ENCODE peak calls at places on chromosomes 5 and 9, in nine cellular contexts. N is CD8-positive, alpha-beta memory T cell; V is caudate nucleus; Q is fibroblast of lung; U is A549; B is substantia nigra; L is breast epithelium; K is tibial nerve; J is pancreas. S is an unnamed sample.

GRCh38 chr5:143025971-143026370 is 255.8 kb downstream of the ARHGAP26 start:
- DNase-seq in V (no peak), Q (peak; percentile 54), L (no peak), J (no peak), B (no peak), U (no peak), N (no peak), K (no peak), S (peak; percentile 62)

GRCh38 chr9:71910602-71911060 is 362 bp downstream of the ABHD17B start:
- DNase-seq in J (peak; percentile 79), Q (no peak), V (no peak), N (no peak), B (peak; percentile 47), K (no peak), L (no peak), U (no peak), S (no peak)

GRCh38 chr5:122492675-122493074 is 180.6 kb downstream of the SNCAIP start:
- DNase-seq in N (no peak), Q (no peak), V (no peak), K (no peak), U (peak; percentile 24), B (no peak), L (no peak), J (no peak), S (no peak)

GRCh38 chr5:180920710-180921109 is 21.8 kb downstream of the BTNL8 start:
- DNase-seq in N (no peak), Q (no peak), K (no peak), L (no peak), V (no peak), B (no peak), U (no peak), J (no peak), S (no peak)

GRCh38 chr5:144189800-144190429 is 19.2 kb downstream of the KCTD16 start:
- DNase-seq in N (peak; percentile 92), K (no peak), U (peak; percentile 91), V (no peak), J (no peak), B (no peak), Q (peak; percentile 95), L (no peak), S (no peak)

GRCh38 chr9:29214702-29215248 is 1641.5 kb upstream of the C9orf72 start:
- DNase-seq in B (no peak), V (no peak), J (peak; percentile 25), K (no peak), L (no peak), U (no peak), Q (no peak), N (no peak), S (peak; percentile 34)

GRCh38 chr5:133618141-133618540 is 5.8 kb upstream of the FSTL4 start:
- DNase-seq in U (no peak), K (no peak), N (no peak), B (no peak), V (no peak), L (no peak), Q (no peak), J (no peak), S (no peak)

GRCh38 chr9:131609116-131609830 is 64.0 kb downstream of the PRRT1B start:
- DNase-seq in U (no peak), V (no peak), K (peak; percentile 51), B (no peak), Q (peak; percentile 83), J (no peak), N (no peak), L (peak; percentile 68), S (peak; percentile 81)

GRCh38 chr9:74006935-74007334 is 490.2 kb upstream of the RORB start:
- DNase-seq in B (no peak), L (no peak), Q (peak; percentile 15), N (no peak), U (no peak), K (no peak), V (no peak), J (no peak), S (peak; percentile 49)

GRCh38 chr5:157502143-157502647 is 42.2 kb downstream of the NIPAL4 start:
- DNase-seq in N (no peak), K (no peak), J (no peak), Q (peak; percentile 44), L (no peak), B (no peak), U (no peak), V (no peak), S (no peak)

GRCh38 chr5:93328833-93329232 is 252.2 kb downstream of the NR2F1-AS1 start:
- DNase-seq in Q (no peak), U (no peak), V (no peak), K (no peak), B (no peak), J (no peak), N (no peak), L (no peak), S (no peak)

GRCh38 chr9:124897570-124898460 is 35.9 kb downstream of the ARPC5L start:
- DNase-seq in N (no peak), Q (no peak), V (no peak), U (no peak), L (no peak), J (no peak), B (no peak), K (no peak), S (no peak)

GRCh38 chr5:66958984-66959641 is 237.5 kb downstream of the CD180 start:
- DNase-seq in K (no peak), J (peak; percentile 29), L (no peak), N (no peak), B (peak; percentile 4), V (peak; percentile 6), Q (peak; percentile 90), U (peak; percentile 44), S (peak; percentile 17)

GRCh38 chr5:111135946-111136345 is 43.8 kb downstream of the WDR36 start:
- DNase-seq in L (no peak), K (no peak), U (peak; percentile 7), J (no peak), Q (peak; percentile 58), V (no peak), N (no peak), B (no peak), S (no peak)

GRCh38 chr5:95973793-95974325 is 12.2 kb upstream of the ELL2 start:
- DNase-seq in N (no peak), L (no peak), K (no peak), Q (peak; percentile 92), B (no peak), V (no peak), J (no peak), U (no peak), S (peak; percentile 63)

GRCh38 chr9:90895786-90896185 is 94.2 kb downstream of the SYK start:
- DNase-seq in K (no peak), V (no peak), B (no peak), Q (no peak), U (no peak), N (no peak), J (no peak), L (no peak), S (no peak)
- H3K27ac ChIP-seq in K (no peak overlapping the region), V (no peak overlapping the region), B (no peak overlapping the region), Q (no peak overlapping the region), U (no peak overlapping the region), N (no peak overlapping the region), J (no peak overlapping the region), L (no peak overlapping the region), S (no peak overlapping the region)

DNA sequence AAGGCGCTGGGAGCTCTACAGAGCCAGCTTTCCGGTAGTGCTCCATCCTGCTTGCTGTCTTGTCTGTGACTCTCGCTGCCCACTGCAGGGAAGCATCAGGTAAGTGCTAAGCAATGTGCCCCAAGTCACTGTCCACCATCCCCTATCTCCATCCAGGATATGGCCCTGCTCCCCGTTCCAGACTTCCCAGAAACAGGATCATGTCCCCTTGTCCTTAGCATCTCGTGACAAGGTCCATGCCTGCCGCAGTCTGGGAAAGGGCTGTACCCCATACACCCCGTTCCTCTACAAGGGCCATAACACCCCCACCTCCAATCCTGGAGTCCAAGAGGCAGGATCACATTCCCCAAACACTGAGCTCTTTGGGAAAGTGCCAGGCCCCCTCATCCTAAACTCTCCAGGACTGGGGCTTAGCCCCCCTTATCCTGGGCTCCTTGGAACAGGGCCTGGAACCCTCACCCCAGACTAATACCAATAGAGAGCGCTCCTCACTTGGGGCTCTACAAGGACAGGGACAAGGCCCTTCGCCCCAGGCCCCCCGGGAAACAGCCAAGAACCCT is 566 bp downstream of the RPP25L start:
- DNase-seq in V (no peak), B (no peak), L (no peak), N (no peak), U (no peak), J (no peak), K (no peak), Q (no peak), S (no peak)
- H3K27ac ChIP-seq in V (peak overlapping the region; percentile 67), B (peak overlapping the region; percentile 75), L (peak overlapping the region; percentile 96), N (peak overlapping the region; percentile 85), U (peak overlapping the region; percentile 94), J (peak overlapping the region; percentile 77), K (peak overlapping the region; percentile 93), Q (peak overlapping the region; percentile 84), S (peak overlapping the region; percentile 72)

GRCh38 chr5:173941102-173941501 is 47.9 kb upstream of the C5orf47 start:
- DNase-seq in J (no peak), K (no peak), V (no peak), L (no peak), U (no peak), Q (no peak), N (no peak), B (no peak), S (no peak)

GRCh38 chr5:173944512-173944911 is 44.5 kb upstream of the C5orf47 start:
- DNase-seq in Q (no peak), K (no peak), N (no peak), B (no peak), L (no peak), U (peak; percentile 24), V (no peak), J (no peak), S (no peak)

GRCh38 chr5:173946353-173946752 is 42.6 kb upstream of the C5orf47 start:
- DNase-seq in J (no peak), N (no peak), Q (no peak), L (no peak), B (no peak), U (no peak), V (no peak), K (no peak), S (no peak)

GRCh38 chr5:173940269-173940668 is 48.7 kb upstream of the C5orf47 start:
- DNase-seq in U (no peak), Q (no peak), N (no peak), J (no peak), B (no peak), V (no peak), K (no peak), L (no peak), S (no peak)

GRCh38 chr5:173941758-173942401 is 47.1 kb upstream of the C5orf47 start:
- DNase-seq in K (no peak), N (no peak), U (peak; percentile 85), B (no peak), V (no peak), J (no peak), L (no peak), Q (no peak), S (no peak)
- H3K27ac ChIP-seq in K (no peak overlapping the region), N (no peak overlapping the region), U (peak overlapping the region; percentile 66), B (no peak overlapping the region), V (peak overlapping the region; percentile 16), J (peak overlapping the region; percentile 64), L (peak overlapping the region; percentile 78), Q (no peak overlapping the region), S (no peak overlapping the region)

DNA sequence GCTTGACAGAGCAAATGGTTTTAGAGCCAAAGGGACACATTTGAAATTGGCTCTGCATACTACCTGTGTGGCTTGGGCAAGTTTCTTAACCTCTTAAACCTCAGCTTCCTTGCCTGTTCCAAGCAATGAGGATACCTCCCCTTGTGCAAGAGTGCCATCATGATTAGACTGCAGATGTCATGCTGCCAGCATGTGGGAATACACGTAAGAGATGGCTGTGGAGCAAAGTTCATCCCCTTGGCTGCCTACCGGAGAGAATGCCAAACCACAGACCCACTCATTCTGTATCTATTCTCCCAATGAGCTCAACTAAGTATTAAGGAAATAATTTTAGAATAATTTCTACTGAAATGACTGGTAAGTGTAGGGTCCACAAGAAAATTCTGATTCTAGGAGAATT is 101.3 kb downstream of the WDR41 start:
- DNase-seq in N (no peak), K (no peak), L (no peak), U (no peak), V (no peak), Q (peak; percentile 70), J (no peak), B (no peak), S (no peak)
- H3K27ac ChIP-seq in N (no peak overlapping the region), K (no peak overlapping the region), L (no peak overlapping the region), U (no peak overlapping the region), V (no peak overlapping the region), Q (no peak overlapping the region), J (no peak overlapping the region), B (no peak overlapping the region), S (no peak overlapping the region)